ENCODE peak calls at places on chromosomes 2 and 18, in seven cellular contexts. K is brain microvascular endothelial cell; P is thoracic aorta; E is HL-60; I is effector memory CD4-positive, alpha-beta T cell; U is endodermal cell; M is fibroblast of lung. C is an unnamed sample.
A peak's percentile ranks its signal among the peaks of the same experiment; 100 is the strongest.

GRCh38 chr2:60567092-60567491 is 13.6 kb upstream of the BCL11A start:
- DNase-seq in P (no peak), I (no peak), E (no peak), U (no peak), K (no peak), M (no peak), C (no peak)

GRCh38 chr2:138421971-138422335 is 79.6 kb upstream of the SPOPL start:
- DNase-seq in U (no peak), I (no peak), E (no peak), M (peak; percentile 90), P (no peak), K (peak; percentile 53), C (peak; percentile 83)

GRCh38 chr2:31802711-31803110 is 208.1 kb downstream of the MEMO1 start:
- DNase-seq in K (no peak), I (no peak), P (no peak), E (no peak), U (no peak), M (no peak), C (no peak)

GRCh38 chr18:73407506-73407905 is 539.7 kb upstream of the NETO1 start:
- DNase-seq in K (peak; percentile 20), E (no peak), U (no peak), M (peak; percentile 9), I (no peak), P (no peak), C (no peak)

GRCh38 chr2:10584843-10585475 is 104.8 kb downstream of the NOL10 start:
- DNase-seq in K (peak; percentile 91), E (no peak), P (no peak), U (no peak), I (no peak), M (peak; percentile 95), C (no peak)

GRCh38 chr2:46299365-46300263 is 2.4 kb downstream of the EPAS1 start:
- DNase-seq in U (peak; percentile 79), P (no peak), K (peak; percentile 59), I (no peak), M (peak; percentile 68), E (peak; percentile 59), C (peak; percentile 73)

GRCh38 chr2:226873051-226873620 is 37.3 kb downstream of the RHBDD1 start:
- DNase-seq in I (no peak), M (peak; percentile 37), U (no peak), E (peak; percentile 29), K (peak; percentile 31), P (no peak), C (no peak)

GRCh38 chr2:100852999-100853908 is 33.3 kb downstream of the NPAS2 start:
- DNase-seq in M (no peak), E (no peak), U (peak; percentile 53), I (no peak), K (no peak), P (no peak), C (no peak)

GRCh38 chr2:204180671-204181070 is 244.1 kb downstream of the ICOS start:
- DNase-seq in I (no peak), P (no peak), E (no peak), K (no peak), U (no peak), M (no peak), C (no peak)

GRCh38 chr2:129757915-129758421 is 221.5 kb upstream of the RAB6C start:
- DNase-seq in I (no peak), M (no peak), E (no peak), P (no peak), U (peak; percentile 90), K (no peak), C (no peak)

DNA sequence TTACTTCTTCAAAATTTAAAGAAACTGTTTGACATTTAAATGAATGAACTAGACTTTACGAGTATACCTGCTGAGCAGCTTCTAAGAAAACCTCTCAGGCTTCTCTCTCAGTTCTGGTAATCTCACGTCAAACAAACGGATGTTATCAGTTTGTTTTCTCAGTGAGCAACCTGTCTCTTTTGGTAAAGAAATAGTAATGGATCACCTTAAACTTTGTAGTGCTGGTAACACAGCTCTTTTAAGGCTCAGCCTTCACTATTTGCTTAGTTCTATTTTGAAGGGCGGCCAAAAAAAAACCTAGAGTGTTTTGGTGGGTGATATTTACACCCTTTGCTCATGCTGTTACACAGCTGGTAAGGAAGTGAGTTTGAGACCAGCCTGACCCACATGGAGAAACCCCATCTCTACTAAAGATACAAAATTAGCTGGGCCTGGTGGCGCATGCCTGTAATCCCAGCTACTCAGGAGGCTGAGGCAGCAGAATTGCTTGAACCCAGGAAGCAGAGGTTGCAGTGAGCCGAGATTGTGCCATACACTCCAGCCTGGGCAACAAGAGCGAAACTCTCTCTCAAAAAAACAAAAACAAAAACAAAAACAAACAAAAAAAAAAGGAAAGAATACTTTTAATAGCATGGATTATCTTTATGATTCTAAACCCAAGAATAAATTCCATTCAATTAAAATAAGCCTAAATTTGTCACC is 15.9 kb downstream of the FN1 start:
- DNase-seq in I (no peak), P (no peak), U (no peak), M (no peak), E (no peak), K (peak; percentile 22), C (no peak)
- H3K27ac ChIP-seq in I (no peak overlapping the region), P (peak overlapping the region; percentile 21), U (no peak overlapping the region), M (no peak overlapping the region), E (no peak overlapping the region), K (peak overlapping the region; percentile 41), C (no peak overlapping the region)

GRCh38 chr2:73832905-73833304 is 4.1 kb downstream of the STAMBP start:
- DNase-seq in I (no peak), E (no peak), U (no peak), K (no peak), M (peak; percentile 41), P (no peak), C (peak; percentile 11)

GRCh38 chr2:73837847-73838585 is 9.3 kb downstream of the STAMBP start:
- DNase-seq in I (no peak), E (peak; percentile 71), M (no peak), K (no peak), P (no peak), U (no peak), C (no peak)

GRCh38 chr2:73839653-73840411 is 11.1 kb downstream of the STAMBP start:
- DNase-seq in U (no peak), K (no peak), M (peak; percentile 30), P (no peak), E (no peak), I (no peak), C (no peak)

GRCh38 chr2:73838889-73839539 is 10.3 kb downstream of the STAMBP start:
- DNase-seq in M (peak; percentile 64), U (no peak), I (no peak), P (no peak), K (no peak), E (no peak), C (no peak)

GRCh38 chr2:73836141-73836943 is 7.6 kb downstream of the STAMBP start:
- DNase-seq in U (no peak), K (no peak), M (no peak), I (no peak), E (peak; percentile 42), P (no peak), C (no peak)
- H3K27ac ChIP-seq in U (no peak overlapping the region), K (no peak overlapping the region), M (no peak overlapping the region), I (no peak overlapping the region), E (peak overlapping the region; percentile 38), P (no peak overlapping the region), C (no peak overlapping the region)

DNA sequence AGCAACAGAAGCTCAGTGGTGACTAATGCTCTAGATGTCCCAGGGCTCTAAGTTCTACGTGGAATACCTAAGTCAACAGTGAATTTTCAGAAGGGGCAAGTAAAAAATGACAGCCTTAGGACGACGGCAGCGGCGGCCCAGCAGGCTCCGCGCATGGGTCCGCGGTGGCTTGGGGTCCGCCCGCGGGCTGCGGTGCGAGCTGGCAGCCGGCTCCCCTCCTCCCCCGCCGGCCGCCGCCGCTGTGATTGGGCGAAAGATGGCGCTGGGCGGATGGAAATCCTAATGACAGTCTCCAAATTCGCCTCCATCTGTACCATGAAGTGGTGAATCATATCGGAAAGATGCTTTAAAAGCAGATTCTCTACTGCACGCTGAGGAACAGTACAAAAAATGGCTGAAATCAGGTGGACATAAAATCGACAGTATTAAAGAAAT is 74.7 kb downstream of the HNRNPLL start:
- DNase-seq in I (no peak), P (no peak), K (peak; percentile 65), E (peak; percentile 30), U (peak; percentile 86), M (peak; percentile 74), C (peak; percentile 49)
- H3K27ac ChIP-seq in I (no peak overlapping the region), P (peak overlapping the region; percentile 72), K (peak overlapping the region; percentile 72), E (no peak overlapping the region), U (no peak overlapping the region), M (peak overlapping the region; percentile 44), C (no peak overlapping the region)

GRCh38 chr18:58590231-58590630 is 38.7 kb downstream of the ALPK2 start:
- DNase-seq in E (no peak), U (peak; percentile 63), K (peak; percentile 86), I (no peak), M (peak; percentile 95), P (no peak), C (no peak)

GRCh38 chr18:58591286-58591685 is 37.6 kb downstream of the ALPK2 start:
- DNase-seq in K (no peak), P (no peak), I (no peak), U (peak; percentile 17), E (no peak), M (no peak), C (no peak)

GRCh38 chr18:58593930-58594329 is 35.0 kb downstream of the ALPK2 start:
- DNase-seq in I (no peak), M (peak; percentile 69), E (no peak), P (no peak), U (peak; percentile 5), K (no peak), C (no peak)

GRCh38 chr18:58590827-58591226 is 38.1 kb downstream of the ALPK2 start:
- DNase-seq in M (no peak), I (no peak), E (no peak), P (no peak), U (peak; percentile 51), K (no peak), C (no peak)

DNA sequence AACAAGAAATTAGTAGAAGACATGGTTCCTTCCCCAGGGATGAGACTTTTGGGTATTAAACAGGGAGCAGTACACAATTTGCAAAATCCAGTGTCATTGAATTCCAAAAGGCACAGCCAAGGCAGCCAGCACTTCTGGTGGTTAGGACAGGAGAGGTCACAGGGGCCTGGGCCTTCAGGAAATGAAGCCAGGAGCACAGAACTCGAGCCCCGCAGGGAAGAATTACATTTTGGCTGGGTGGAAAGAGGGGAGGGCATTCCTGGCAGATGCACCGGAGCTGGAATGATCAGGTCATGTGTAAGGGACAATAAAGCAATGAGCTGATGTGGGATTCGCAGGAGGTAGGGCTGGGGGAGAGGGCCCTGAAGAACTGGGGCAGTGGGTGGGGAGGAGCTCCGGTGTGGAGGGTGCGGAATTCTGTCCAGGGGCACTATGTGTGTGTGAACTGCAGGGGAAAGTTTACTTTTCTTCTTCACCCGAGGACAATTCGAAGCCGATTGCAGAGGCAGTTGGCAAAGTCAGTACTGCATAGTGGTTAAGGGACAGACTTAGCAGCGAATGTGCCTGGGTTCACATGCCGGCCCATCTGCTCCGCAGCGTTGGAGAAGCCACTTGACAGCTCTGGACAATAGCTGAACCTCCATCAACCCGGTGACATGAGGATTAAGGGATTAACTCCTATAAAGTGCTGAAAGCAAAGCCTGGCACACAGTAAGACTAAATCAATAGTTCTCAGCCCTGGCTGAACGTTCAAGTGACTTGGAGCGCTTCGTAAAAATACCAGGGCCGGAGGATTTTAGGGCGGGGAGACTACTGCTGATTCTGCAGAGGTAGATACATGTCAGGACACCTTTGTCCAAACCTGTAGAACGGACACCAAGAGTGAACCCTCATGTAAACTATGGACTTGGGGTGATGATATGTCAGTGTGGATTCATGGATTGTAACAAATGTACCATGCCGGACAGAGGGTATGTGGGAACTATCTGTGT is 36.4 kb downstream of the ALPK2 start:
- DNase-seq in P (no peak), K (no peak), E (no peak), I (no peak), U (peak; percentile 48), M (no peak), C (no peak)
- H3K27ac ChIP-seq in P (no peak overlapping the region), K (no peak overlapping the region), E (no peak overlapping the region), I (no peak overlapping the region), U (no peak overlapping the region), M (no peak overlapping the region), C (no peak overlapping the region)